ENCODE peak calls at places on chromosome 13, in seven cellular contexts. J, K, F, S, C, B and O are unnamed samples.

GRCh38 chr13:27174766-27175455 is 3.3 kb upstream of the USP12 start:
- DNase-seq in S (no peak), F (no peak), B (no peak), C (no peak), J (no peak), K (peak), O (no peak)

GRCh38 chr13:46094478-46094877 is 10.4 kb downstream of the CPB2 start:
- DNase-seq in F (no peak), B (no peak), S (no peak), K (no peak), C (no peak), J (no peak), O (no peak)

GRCh38 chr13:39451301-39451700 is 151.7 kb downstream of the LHFPL6 start:
- DNase-seq in C (no peak), F (no peak), B (no peak), K (peak), J (no peak), S (no peak), O (no peak)

GRCh38 chr13:72132065-72132464 is 265.1 kb upstream of the DACH1 start:
- DNase-seq in J (no peak), B (no peak), F (no peak), S (no peak), C (no peak), K (no peak), O (no peak)

GRCh38 chr13:112892759-112893569 is 76.0 kb upstream of the MCF2L start:
- DNase-seq in K (no peak), S (no peak), F (no peak), J (no peak), C (no peak), B (no peak), O (no peak)

GRCh38 chr13:32829676-32830091 is 186.5 kb upstream of the KL start:
- DNase-seq in F (no peak), S (no peak), J (no peak), K (peak), B (no peak), C (no peak), O (peak)

GRCh38 chr13:57409121-57409520 is 222.4 kb upstream of the PCDH17 start:
- DNase-seq in K (no peak), C (no peak), B (no peak), J (no peak), S (no peak), F (no peak), O (no peak)

GRCh38 chr13:90447735-90448103 is 899.8 kb upstream of the MIR17HG start:
- DNase-seq in C (no peak), S (no peak), B (no peak), F (no peak), J (no peak), K (peak), O (peak)

GRCh38 chr13:109844396-109844795 is 58.0 kb upstream of the IRS2 start:
- DNase-seq in C (no peak), J (no peak), K (peak), B (no peak), S (no peak), F (no peak), O (no peak)

GRCh38 chr13:95355491-95355890 is 54.2 kb upstream of the ABCC4 start:
- DNase-seq in K (peak), C (no peak), F (no peak), J (no peak), S (no peak), B (no peak), O (no peak)

GRCh38 chr13:42140494-42140893 is 92.0 kb downstream of the DGKH start:
- DNase-seq in S (no peak), J (no peak), C (no peak), B (no peak), F (no peak), K (no peak), O (no peak)

GRCh38 chr13:76667551-76667950 is 218.7 kb downstream of the KCTD12 start:
- DNase-seq in B (no peak), C (no peak), J (peak), S (no peak), K (peak), F (no peak), O (no peak)

GRCh38 chr13:73200432-73200831 is 141.6 kb downstream of the KLF5 start:
- DNase-seq in C (no peak), K (peak), F (no peak), J (no peak), B (no peak), S (no peak), O (no peak)

GRCh38 chr13:108227651-108228272 is 9.6 kb downstream of the ABHD13 start:
- DNase-seq in S (peak), J (peak), B (no peak), C (no peak), F (no peak), K (peak), O (no peak)

GRCh38 chr13:48896312-48896711 is 79.4 kb upstream of the FNDC3A start:
- DNase-seq in B (no peak), K (peak), S (no peak), J (no peak), F (no peak), C (no peak), O (no peak)

GRCh38 chr13:19818223-19818842 is 35.6 kb upstream of the PSPC1 start:
- DNase-seq in B (no peak), C (no peak), S (peak), F (no peak), K (no peak), J (peak), O (no peak)

GRCh38 chr13:75129331-75129730 is 352.6 kb downstream of the TBC1D4 start:
- DNase-seq in S (no peak), C (no peak), K (no peak), B (no peak), F (no peak), J (no peak), O (no peak)

GRCh38 chr13:25943666-25944065 is 108.2 kb downstream of the SHISA2 start:
- DNase-seq in K (no peak), C (no peak), B (no peak), F (no peak), J (no peak), S (no peak), O (no peak)

GRCh38 chr13:97030705-97031452 is 36.6 kb upstream of the OXGR1 start:
- DNase-seq in K (peak), J (no peak), B (no peak), C (no peak), S (peak), F (no peak), O (peak)

GRCh38 chr13:79642596-79642995 is 161.6 kb downstream of the NDFIP2 start:
- DNase-seq in B (no peak), F (no peak), J (no peak), K (no peak), S (no peak), C (no peak), O (no peak)

GRCh38 chr13:69524459-69525155 is 583.0 kb upstream of the ATXN8OS start:
- DNase-seq in S (no peak), K (no peak), C (no peak), J (no peak), F (no peak), B (no peak), O (no peak)

GRCh38 chr13:44872751-44873150 is 116.5 kb downstream of the NUFIP1 start:
- DNase-seq in F (no peak), B (no peak), K (no peak), C (no peak), S (no peak), J (no peak), O (no peak)

GRCh38 chr13:44869167-44869566 is 120.1 kb downstream of the NUFIP1 start:
- DNase-seq in B (no peak), C (no peak), S (no peak), K (no peak), F (no peak), J (no peak), O (no peak)

GRCh38 chr13:44868397-44868796 is 120.9 kb downstream of the NUFIP1 start:
- DNase-seq in F (no peak), B (no peak), J (no peak), S (no peak), K (no peak), C (no peak), O (no peak)

GRCh38 chr13:44867825-44868224 is 121.4 kb downstream of the NUFIP1 start:
- DNase-seq in B (no peak), J (no peak), S (no peak), K (no peak), F (no peak), C (no peak), O (no peak)

DNA sequence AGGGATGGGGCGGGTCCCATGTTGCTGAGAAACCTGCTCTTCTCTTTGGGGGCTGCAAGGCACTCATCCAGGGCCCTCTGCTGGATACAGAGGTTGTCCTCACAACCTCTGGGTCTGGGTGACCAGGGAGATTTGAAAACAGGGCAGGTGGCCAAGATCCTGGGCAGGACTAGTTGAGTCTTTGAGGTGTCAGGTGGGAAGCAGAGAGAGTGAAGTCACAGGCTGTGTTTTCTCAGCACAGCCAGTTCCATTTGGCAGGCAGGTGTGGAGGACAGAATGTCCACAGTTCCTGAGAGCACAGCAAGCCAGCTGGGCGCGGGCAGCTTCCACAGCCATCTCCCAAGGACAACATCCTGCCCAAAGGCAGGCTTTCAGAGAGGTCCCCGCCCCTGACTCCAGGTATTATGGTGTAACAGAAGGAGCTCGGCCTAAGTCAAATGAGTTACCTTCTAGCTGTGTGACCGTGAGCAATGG is 118.8 kb downstream of the NUFIP1 start:
- DNase-seq in K (no peak), S (no peak), F (no peak), J (no peak), B (no peak), C (no peak), O (peak)
- TF ChIP-seq CTCF in K (no peak), S (no peak), F (no peak), J (no peak), B (no peak), C (no peak), O (no peak)

DNA sequence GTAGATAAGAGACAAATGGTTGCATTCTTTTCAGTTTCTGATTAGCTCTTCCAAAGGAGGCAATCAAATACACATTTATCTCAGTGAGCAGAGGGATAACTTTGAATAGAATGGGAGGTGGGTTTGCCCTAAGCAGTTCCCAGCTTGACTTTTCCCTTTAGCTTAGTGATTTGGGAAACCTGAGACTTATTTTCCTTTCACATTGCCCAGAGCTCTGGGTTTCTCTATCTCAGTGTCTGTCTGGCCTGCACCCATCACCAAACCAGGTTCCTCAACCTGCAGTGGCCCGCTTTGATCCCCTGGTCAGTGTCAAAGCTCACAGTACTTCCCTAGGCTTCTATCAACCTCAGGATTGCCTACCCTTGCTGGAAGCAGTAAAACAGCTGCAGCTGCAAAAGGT is 35.6 kb upstream of the C13orf42 start:
- DNase-seq in S (no peak), C (no peak), J (no peak), B (no peak), F (no peak), K (no peak), O (no peak)
- TF ChIP-seq CTCF in S (no peak), C (no peak), J (no peak), B (no peak), F (no peak), K (no peak), O (no peak)

DNA sequence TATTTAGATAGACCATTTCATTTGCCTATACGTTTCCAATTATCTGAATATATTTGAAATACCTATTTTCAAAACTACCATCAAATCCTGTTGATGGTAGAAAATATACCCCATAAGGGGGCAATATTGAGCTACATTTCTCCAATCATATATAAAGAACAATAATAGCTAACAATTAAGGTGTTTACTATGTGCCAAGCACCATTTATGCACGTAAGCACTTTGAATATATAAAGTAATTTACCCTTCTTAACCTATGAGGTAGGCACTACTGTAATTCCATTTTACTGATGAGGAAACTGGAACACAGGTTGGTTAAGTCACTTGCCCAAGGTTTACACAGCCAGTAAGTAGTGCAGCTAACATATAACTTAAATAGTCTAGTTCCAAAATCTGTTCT is 79.2 kb downstream of the UBL3 start:
- DNase-seq in S (no peak), B (no peak), F (no peak), J (no peak), K (peak), C (no peak), O (no peak)
- TF ChIP-seq CTCF in S (peak), B (peak), F (no peak), J (peak), K (peak), C (peak), O (peak)

DNA sequence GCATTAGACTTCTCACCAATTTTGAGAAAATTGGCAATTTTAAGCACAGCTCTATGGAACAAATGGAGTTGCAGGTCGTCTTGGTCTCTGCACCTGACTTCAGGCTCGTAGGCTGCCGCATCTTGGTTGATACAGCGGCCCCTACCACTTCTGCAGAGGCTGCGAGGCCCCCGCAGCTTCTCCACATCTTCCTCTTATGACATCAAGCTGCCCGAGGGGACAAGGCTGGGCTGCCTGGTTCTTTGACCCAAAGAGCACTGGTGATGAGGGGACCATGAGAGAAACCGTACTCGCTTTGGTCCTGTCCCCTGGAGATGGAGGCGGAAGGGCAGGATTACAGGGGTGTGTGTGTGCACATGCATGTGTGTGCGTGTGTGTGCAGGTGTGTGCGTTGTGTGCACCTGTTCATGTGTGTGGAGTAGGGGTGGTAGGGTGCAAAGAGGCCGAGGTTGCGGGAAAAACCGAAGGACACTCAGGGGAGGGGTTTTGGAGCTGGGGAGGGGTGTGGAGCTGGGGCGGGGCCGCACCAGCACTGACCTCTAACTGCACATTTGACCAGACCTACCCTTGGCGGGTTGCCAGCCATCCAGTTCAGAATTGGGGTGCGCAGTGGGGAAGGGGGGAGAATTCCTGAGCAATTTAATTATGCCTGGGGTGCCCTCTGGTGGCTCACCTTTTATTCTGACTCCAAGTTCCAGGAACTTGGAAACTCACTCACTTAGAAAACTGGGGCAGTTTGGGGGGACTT is 65.1 kb upstream of the ARHGEF7 start:
- DNase-seq in J (no peak), C (peak), B (no peak), S (peak), K (no peak), F (no peak), O (peak)
- TF ChIP-seq CTCF in J (no peak), C (peak), B (peak), S (peak), K (peak), F (peak), O (peak)

GRCh38 chr13:113979791-113980471 is 6.1 kb upstream of the C13orf46 start:
- DNase-seq in B (no peak), K (no peak), C (no peak), F (peak), S (no peak), J (no peak), O (no peak)

GRCh38 chr13:113980489-113981064 is 6.7 kb upstream of the C13orf46 start:
- DNase-seq in C (no peak), F (peak), B (no peak), K (no peak), S (no peak), J (no peak), O (no peak)

GRCh38 chr13:113982296-113982661 is 8.4 kb upstream of the C13orf46 start:
- DNase-seq in B (no peak), S (no peak), F (peak), J (no peak), K (no peak), C (peak), O (no peak)

GRCh38 chr13:113981611-113982295 is 7.9 kb upstream of the C13orf46 start:
- DNase-seq in F (peak), S (no peak), J (no peak), C (peak), B (no peak), K (no peak), O (no peak)

DNA sequence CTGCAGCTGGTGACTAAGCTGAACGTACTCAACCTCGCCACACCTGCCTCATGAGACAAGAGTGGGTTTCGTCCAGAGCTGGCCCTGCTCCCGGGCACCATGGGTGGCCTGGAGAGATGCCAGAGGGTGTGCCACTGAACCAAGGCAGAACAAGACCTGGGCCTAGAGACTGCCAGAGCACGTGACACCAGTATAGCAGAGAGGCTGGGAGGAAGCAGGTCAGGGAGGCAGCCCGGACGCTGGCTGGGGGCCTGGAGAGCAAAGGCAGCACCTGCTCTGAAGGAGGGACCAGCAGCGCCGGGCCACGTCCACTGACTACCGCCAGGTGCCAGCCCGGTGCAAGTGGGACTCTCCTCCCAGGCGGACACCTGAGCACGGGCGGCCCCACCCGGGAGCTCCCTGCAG is 7.3 kb upstream of the C13orf46 start:
- DNase-seq in J (no peak), B (no peak), K (no peak), S (no peak), F (peak), C (no peak), O (peak)
- TF ChIP-seq CTCF in J (no peak), B (no peak), K (no peak), S (no peak), F (no peak), C (no peak), O (no peak)

DNA sequence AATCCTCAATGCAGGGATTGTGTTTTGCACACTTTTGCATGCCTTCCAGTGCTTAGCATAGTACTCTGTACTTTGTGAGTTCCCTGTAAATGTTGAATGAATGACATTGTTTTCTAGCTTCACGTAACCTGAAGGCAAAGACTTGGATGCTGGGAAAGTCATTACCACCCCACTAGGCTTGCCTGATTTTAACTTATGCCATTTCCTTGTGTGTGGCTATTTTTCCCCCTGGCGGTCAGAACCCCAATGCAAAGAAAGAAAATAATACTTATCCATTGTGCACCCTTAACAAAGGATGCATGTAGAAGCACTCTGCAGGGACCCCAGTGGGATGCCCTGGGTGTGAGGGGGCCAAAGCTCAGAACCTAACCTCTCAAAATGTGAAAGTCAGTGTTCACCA is 1.2 kb upstream of the ENOX1 start:
- DNase-seq in S (no peak), K (peak), F (no peak), B (no peak), C (no peak), J (no peak), O (peak)
- TF ChIP-seq CTCF in S (no peak), K (peak), F (no peak), B (peak), C (no peak), J (no peak), O (peak)

GRCh38 chr13:67224148-67224846 is 5.8 kb downstream of the PCDH9 start:
- DNase-seq in J (peak), B (no peak), K (peak), C (peak), F (peak), S (peak), O (peak)
- TF ChIP-seq CTCF in J (peak), B (peak), K (peak), C (peak), F (peak), S (peak), O (peak)